ENCODE peak calls at places on chromosomes 6 and 20, in four cellular contexts. I, K, X and W are unnamed samples.

GRCh38 chr6:21305827-21306469 is 287.6 kb upstream of the SOX4 start:
- DNase-seq in K (no peak), I (no peak), X (no peak), W (no peak)

GRCh38 chr20:15287331-15287730 is 949.9 kb upstream of the FLRT3 start:
- DNase-seq in K (no peak), I (no peak), X (no peak), W (no peak)

GRCh38 chr6:41657131-41658094 is 19.1 kb downstream of the MDFI start:
- DNase-seq in X (no peak), I (no peak), K (no peak), W (no peak)

GRCh38 chr6:43275782-43276179 is 22.3 kb upstream of the SLC22A7 start:
- DNase-seq in X (no peak), K (peak), I (no peak), W (no peak)

GRCh38 chr6:40042232-40042631 is 108.0 kb upstream of the MOCS1 start:
- DNase-seq in I (no peak), X (no peak), K (no peak), W (no peak)

GRCh38 chr6:118968416-118968815 is 33.5 kb upstream of the MCM9 start:
- DNase-seq in I (no peak), X (no peak), K (no peak), W (peak)

GRCh38 chr20:2871555-2872303 is 1.6 kb upstream of the PTPRA start:
- DNase-seq in I (no peak), X (no peak), K (no peak), W (peak)

GRCh38 chr6:158867381-158868121 is 48.4 kb upstream of the EZR start:
- DNase-seq in X (no peak), I (no peak), K (no peak), W (no peak)

GRCh38 chr6:167129588-167129987 is 6.7 kb downstream of the CCR6 start:
- DNase-seq in K (no peak), X (no peak), I (no peak), W (no peak)